ENCODE peak calls at places on chromosomes 3 and 15, in seven cellular contexts. One of them, this sample, is unnamed.

GRCh38 chr3:39260957-39261356 is 18.9 kb downstream of the CX3CR1 start:
- DNase-seq in bronchial epithelial cell: peak; percentile 97
- DNase-seq in AG04449: peak; percentile 67
- DNase-seq in cardiac muscle cell: peak; percentile 94
- DNase-seq in left lung: peak; percentile 92
- DNase-seq in CD4-positive, CD25-positive, alpha-beta regulatory T cell: no peak
- DNase-seq in heart left ventricle: peak; percentile 83
- DNase-seq in this sample: peak; percentile 67

GRCh38 chr3:33023176-33024136 is 72.0 kb downstream of the CCR4 start:
- DNase-seq in cardiac muscle cell: no peak
- DNase-seq in left lung: no peak
- DNase-seq in CD4-positive, CD25-positive, alpha-beta regulatory T cell: peak; percentile 57
- DNase-seq in bronchial epithelial cell: no peak
- DNase-seq in AG04449: no peak
- DNase-seq in heart left ventricle: no peak
- DNase-seq in this sample: no peak

GRCh38 chr3:119331661-119332060 is 37.5 kb downstream of the ARHGAP31 start:
- DNase-seq in cardiac muscle cell: no peak
- DNase-seq in AG04449: no peak
- DNase-seq in bronchial epithelial cell: peak; percentile 46
- DNase-seq in left lung: no peak
- DNase-seq in heart left ventricle: no peak
- DNase-seq in CD4-positive, CD25-positive, alpha-beta regulatory T cell: no peak
- DNase-seq in this sample: no peak

GRCh38 chr3:123076112-123076495 is 9.3 kb downstream of the PDIA5 start:
- DNase-seq in bronchial epithelial cell: no peak
- DNase-seq in left lung: no peak
- DNase-seq in CD4-positive, CD25-positive, alpha-beta regulatory T cell: no peak
- DNase-seq in cardiac muscle cell: no peak
- DNase-seq in heart left ventricle: no peak
- DNase-seq in AG04449: no peak
- DNase-seq in this sample: no peak

GRCh38 chr3:53773586-53774368 is 72.4 kb downstream of the CHDH start:
- DNase-seq in cardiac muscle cell: peak; percentile 89
- DNase-seq in heart left ventricle: no peak
- DNase-seq in AG04449: peak; percentile 72
- DNase-seq in CD4-positive, CD25-positive, alpha-beta regulatory T cell: no peak
- DNase-seq in left lung: no peak
- DNase-seq in bronchial epithelial cell: peak; percentile 65
- DNase-seq in this sample: peak; percentile 46

GRCh38 chr3:122619040-122619439 is 41.6 kb downstream of the PARP15 start:
- DNase-seq in AG04449: no peak
- DNase-seq in CD4-positive, CD25-positive, alpha-beta regulatory T cell: no peak
- DNase-seq in bronchial epithelial cell: no peak
- DNase-seq in left lung: no peak
- DNase-seq in heart left ventricle: no peak
- DNase-seq in cardiac muscle cell: peak; percentile 7
- DNase-seq in this sample: no peak

GRCh38 chr15:31268911-31269784 is 57.5 kb upstream of the KLF13 start:
- DNase-seq in AG04449: no peak
- DNase-seq in left lung: no peak
- DNase-seq in bronchial epithelial cell: no peak
- DNase-seq in CD4-positive, CD25-positive, alpha-beta regulatory T cell: no peak
- DNase-seq in heart left ventricle: no peak
- DNase-seq in cardiac muscle cell: no peak
- DNase-seq in this sample: no peak

GRCh38 chr3:168162172-168162571 is 66.4 kb upstream of the GOLIM4 start:
- DNase-seq in left lung: no peak
- DNase-seq in bronchial epithelial cell: no peak
- DNase-seq in cardiac muscle cell: peak; percentile 39
- DNase-seq in AG04449: no peak
- DNase-seq in heart left ventricle: no peak
- DNase-seq in CD4-positive, CD25-positive, alpha-beta regulatory T cell: no peak
- DNase-seq in this sample: no peak

GRCh38 chr3:122942937-122943827 is 84.4 kb downstream of the SEMA5B start:
- DNase-seq in AG04449: no peak
- DNase-seq in CD4-positive, CD25-positive, alpha-beta regulatory T cell: no peak
- DNase-seq in heart left ventricle: peak; percentile 78
- DNase-seq in left lung: peak; percentile 86
- DNase-seq in cardiac muscle cell: peak; percentile 63
- DNase-seq in bronchial epithelial cell: peak; percentile 34
- DNase-seq in this sample: no peak

GRCh38 chr3:144175644-144176425 is 204.2 kb downstream of the DIPK2A start:
- DNase-seq in cardiac muscle cell: no peak
- DNase-seq in heart left ventricle: no peak
- DNase-seq in left lung: peak; percentile 61
- DNase-seq in CD4-positive, CD25-positive, alpha-beta regulatory T cell: no peak
- DNase-seq in AG04449: no peak
- DNase-seq in bronchial epithelial cell: peak; percentile 24
- DNase-seq in this sample: no peak

GRCh38 chr3:144178607-144179006 is 207.0 kb downstream of the DIPK2A start:
- DNase-seq in heart left ventricle: no peak
- DNase-seq in left lung: no peak
- DNase-seq in CD4-positive, CD25-positive, alpha-beta regulatory T cell: no peak
- DNase-seq in AG04449: no peak
- DNase-seq in cardiac muscle cell: no peak
- DNase-seq in bronchial epithelial cell: peak; percentile 59
- DNase-seq in this sample: no peak

GRCh38 chr3:144185291-144185690 is 213.7 kb downstream of the DIPK2A start:
- DNase-seq in AG04449: no peak
- DNase-seq in left lung: no peak
- DNase-seq in heart left ventricle: no peak
- DNase-seq in cardiac muscle cell: no peak
- DNase-seq in bronchial epithelial cell: peak; percentile 51
- DNase-seq in CD4-positive, CD25-positive, alpha-beta regulatory T cell: no peak
- DNase-seq in this sample: peak; percentile 69

GRCh38 chr3:144182501-144182900 is 210.9 kb downstream of the DIPK2A start:
- DNase-seq in bronchial epithelial cell: no peak
- DNase-seq in cardiac muscle cell: no peak
- DNase-seq in left lung: no peak
- DNase-seq in CD4-positive, CD25-positive, alpha-beta regulatory T cell: no peak
- DNase-seq in heart left ventricle: no peak
- DNase-seq in AG04449: no peak
- DNase-seq in this sample: no peak

DNA sequence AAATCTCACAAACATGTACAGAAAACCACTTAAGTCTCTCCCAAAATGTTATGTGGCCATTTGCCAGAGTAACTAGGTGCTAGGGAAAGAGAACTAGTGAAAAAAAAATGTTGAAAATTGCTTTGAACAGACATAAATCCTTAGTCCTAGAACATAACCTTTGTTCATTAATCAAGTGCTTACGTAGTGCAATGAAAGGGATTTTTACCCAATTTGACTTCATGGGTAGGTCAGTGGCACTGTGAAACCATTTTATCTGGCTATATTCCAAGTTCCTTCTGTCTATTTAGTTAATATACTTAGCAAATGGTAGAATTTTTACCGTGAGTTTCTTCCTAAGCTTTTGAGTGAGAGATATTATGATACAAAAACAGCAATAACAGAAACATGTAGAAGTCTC is 209.4 kb downstream of the DIPK2A start:
- DNase-seq in cardiac muscle cell: no peak
- DNase-seq in left lung: no peak
- DNase-seq in CD4-positive, CD25-positive, alpha-beta regulatory T cell: no peak
- DNase-seq in bronchial epithelial cell: no peak
- DNase-seq in AG04449: no peak
- DNase-seq in heart left ventricle: no peak
- DNase-seq in this sample: no peak
- H3K4me3 ChIP-seq in cardiac muscle cell: no peak overlapping the region
- H3K4me3 ChIP-seq in left lung: no peak overlapping the region
- H3K4me3 ChIP-seq in CD4-positive, CD25-positive, alpha-beta regulatory T cell: no peak overlapping the region
- H3K4me3 ChIP-seq in bronchial epithelial cell: no peak overlapping the region
- H3K4me3 ChIP-seq in AG04449: no peak overlapping the region
- H3K4me3 ChIP-seq in heart left ventricle: no peak overlapping the region
- H3K4me3 ChIP-seq in this sample: no peak overlapping the region

GRCh38 chr3:197711973-197712707 is 24.6 kb downstream of the RUBCN start:
- DNase-seq in bronchial epithelial cell: peak; percentile 98
- DNase-seq in AG04449: peak; percentile 92
- DNase-seq in left lung: peak; percentile 75
- DNase-seq in cardiac muscle cell: peak; percentile 97
- DNase-seq in heart left ventricle: peak; percentile 91
- DNase-seq in CD4-positive, CD25-positive, alpha-beta regulatory T cell: peak; percentile 90
- DNase-seq in this sample: peak; percentile 96
- H3K4me3 ChIP-seq in bronchial epithelial cell: peak overlapping the region; percentile 14
- H3K4me3 ChIP-seq in AG04449: peak overlapping the region; percentile 55
- H3K4me3 ChIP-seq in left lung: no peak overlapping the region
- H3K4me3 ChIP-seq in cardiac muscle cell: peak overlapping the region; percentile 7
- H3K4me3 ChIP-seq in heart left ventricle: peak overlapping the region; percentile 53
- H3K4me3 ChIP-seq in CD4-positive, CD25-positive, alpha-beta regulatory T cell: peak overlapping the region; percentile 87
- H3K4me3 ChIP-seq in this sample: peak overlapping the region; percentile 44

GRCh38 chr3:195735036-195735695 is 14.4 kb downstream of the MUC20 start:
- DNase-seq in AG04449: no peak
- DNase-seq in CD4-positive, CD25-positive, alpha-beta regulatory T cell: no peak
- DNase-seq in cardiac muscle cell: no peak
- DNase-seq in left lung: no peak
- DNase-seq in bronchial epithelial cell: no peak
- DNase-seq in heart left ventricle: no peak
- DNase-seq in this sample: no peak

GRCh38 chr3:195727596-195728195 is 6.9 kb downstream of the MUC20 start:
- DNase-seq in AG04449: no peak
- DNase-seq in left lung: no peak
- DNase-seq in heart left ventricle: no peak
- DNase-seq in CD4-positive, CD25-positive, alpha-beta regulatory T cell: no peak
- DNase-seq in cardiac muscle cell: no peak
- DNase-seq in bronchial epithelial cell: no peak
- DNase-seq in this sample: no peak

GRCh38 chr3:195732951-195733350 is 12.2 kb downstream of the MUC20 start:
- DNase-seq in left lung: no peak
- DNase-seq in heart left ventricle: no peak
- DNase-seq in bronchial epithelial cell: no peak
- DNase-seq in cardiac muscle cell: no peak
- DNase-seq in CD4-positive, CD25-positive, alpha-beta regulatory T cell: no peak
- DNase-seq in AG04449: no peak
- DNase-seq in this sample: no peak

GRCh38 chr3:195729476-195729875 is 8.7 kb downstream of the MUC20 start:
- DNase-seq in AG04449: no peak
- DNase-seq in bronchial epithelial cell: no peak
- DNase-seq in left lung: no peak
- DNase-seq in CD4-positive, CD25-positive, alpha-beta regulatory T cell: no peak
- DNase-seq in cardiac muscle cell: no peak
- DNase-seq in heart left ventricle: no peak
- DNase-seq in this sample: no peak

DNA sequence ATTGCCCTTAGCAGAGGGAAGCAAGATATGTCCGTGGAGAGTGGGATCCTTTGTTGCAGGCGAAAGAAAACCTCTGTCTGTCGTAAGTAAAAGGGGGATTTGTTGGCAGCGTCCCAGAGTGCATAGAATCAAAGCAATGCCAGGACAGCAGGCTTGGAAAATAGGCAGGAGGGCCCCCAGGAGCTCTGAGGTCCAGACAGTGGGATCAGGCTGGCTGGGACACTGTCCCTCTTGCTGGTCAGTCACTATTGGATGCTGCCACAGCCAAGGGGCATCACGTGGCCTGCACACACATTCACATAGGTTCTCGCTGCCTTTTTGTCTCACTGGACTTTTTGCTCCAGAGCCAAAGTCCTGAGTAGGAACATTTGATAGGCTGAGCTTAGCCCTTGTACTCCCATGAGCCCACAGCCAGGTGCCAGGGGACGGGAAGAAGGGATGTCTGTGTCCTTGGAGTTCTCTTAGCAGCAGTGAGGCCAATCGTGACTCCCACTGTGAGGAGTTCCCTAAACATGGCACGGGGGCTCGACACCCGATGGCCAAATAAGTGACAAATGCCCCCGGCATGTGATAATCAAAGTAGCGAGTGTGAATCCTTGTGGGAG is 10.7 kb downstream of the MUC20 start:
- DNase-seq in CD4-positive, CD25-positive, alpha-beta regulatory T cell: no peak
- DNase-seq in heart left ventricle: no peak
- DNase-seq in bronchial epithelial cell: no peak
- DNase-seq in cardiac muscle cell: no peak
- DNase-seq in AG04449: no peak
- DNase-seq in left lung: no peak
- DNase-seq in this sample: no peak
- H3K4me3 ChIP-seq in CD4-positive, CD25-positive, alpha-beta regulatory T cell: no peak overlapping the region
- H3K4me3 ChIP-seq in heart left ventricle: no peak overlapping the region
- H3K4me3 ChIP-seq in bronchial epithelial cell: no peak overlapping the region
- H3K4me3 ChIP-seq in cardiac muscle cell: no peak overlapping the region
- H3K4me3 ChIP-seq in AG04449: no peak overlapping the region
- H3K4me3 ChIP-seq in left lung: no peak overlapping the region
- H3K4me3 ChIP-seq in this sample: no peak overlapping the region

DNA sequence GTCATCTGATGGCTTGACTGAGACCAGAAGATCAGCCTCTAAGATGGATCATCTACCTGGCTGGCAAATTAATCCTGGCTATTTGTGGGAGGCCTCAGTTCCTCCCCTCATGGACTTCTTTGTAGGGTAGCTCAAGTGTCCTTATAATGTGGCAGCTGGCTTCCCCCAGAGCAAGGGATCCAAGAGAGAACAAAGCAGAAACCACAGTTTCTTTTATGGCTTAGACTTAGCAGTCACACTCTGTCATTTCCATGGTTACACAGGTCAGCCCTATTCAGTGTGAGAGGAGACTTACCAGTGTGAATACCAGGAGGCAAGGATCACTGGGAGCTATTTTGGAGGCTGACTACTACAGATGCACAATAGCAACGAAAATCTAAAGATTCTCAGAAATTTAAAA is 15.3 kb upstream of the ARL14 start:
- DNase-seq in bronchial epithelial cell: no peak
- DNase-seq in cardiac muscle cell: no peak
- DNase-seq in left lung: no peak
- DNase-seq in AG04449: no peak
- DNase-seq in heart left ventricle: no peak
- DNase-seq in CD4-positive, CD25-positive, alpha-beta regulatory T cell: no peak
- DNase-seq in this sample: no peak
- H3K4me3 ChIP-seq in bronchial epithelial cell: no peak overlapping the region
- H3K4me3 ChIP-seq in cardiac muscle cell: no peak overlapping the region
- H3K4me3 ChIP-seq in left lung: no peak overlapping the region
- H3K4me3 ChIP-seq in AG04449: no peak overlapping the region
- H3K4me3 ChIP-seq in heart left ventricle: no peak overlapping the region
- H3K4me3 ChIP-seq in CD4-positive, CD25-positive, alpha-beta regulatory T cell: no peak overlapping the region
- H3K4me3 ChIP-seq in this sample: no peak overlapping the region

GRCh38 chr3:193872265-193872753 is 263.6 kb upstream of the HES1 start:
- DNase-seq in cardiac muscle cell: peak; percentile 71
- DNase-seq in CD4-positive, CD25-positive, alpha-beta regulatory T cell: no peak
- DNase-seq in heart left ventricle: no peak
- DNase-seq in AG04449: peak; percentile 10
- DNase-seq in left lung: no peak
- DNase-seq in bronchial epithelial cell: peak; percentile 100
- DNase-seq in this sample: peak; percentile 89

GRCh38 chr3:193871093-193871485 is 264.9 kb upstream of the HES1 start:
- DNase-seq in CD4-positive, CD25-positive, alpha-beta regulatory T cell: no peak
- DNase-seq in bronchial epithelial cell: peak; percentile 63
- DNase-seq in AG04449: no peak
- DNase-seq in cardiac muscle cell: no peak
- DNase-seq in heart left ventricle: no peak
- DNase-seq in left lung: no peak
- DNase-seq in this sample: no peak

GRCh38 chr3:193868590-193868989 is 267.4 kb upstream of the HES1 start:
- DNase-seq in cardiac muscle cell: no peak
- DNase-seq in bronchial epithelial cell: no peak
- DNase-seq in heart left ventricle: no peak
- DNase-seq in CD4-positive, CD25-positive, alpha-beta regulatory T cell: no peak
- DNase-seq in left lung: no peak
- DNase-seq in AG04449: no peak
- DNase-seq in this sample: no peak

GRCh38 chr3:193869221-193870201 is 266.4 kb upstream of the HES1 start:
- DNase-seq in cardiac muscle cell: peak; percentile 81
- DNase-seq in left lung: peak; percentile 85
- DNase-seq in AG04449: peak; percentile 37
- DNase-seq in heart left ventricle: peak; percentile 43
- DNase-seq in CD4-positive, CD25-positive, alpha-beta regulatory T cell: no peak
- DNase-seq in bronchial epithelial cell: peak; percentile 61
- DNase-seq in this sample: peak; percentile 32

GRCh38 chr3:193870376-193871092 is 265.4 kb upstream of the HES1 start:
- DNase-seq in left lung: no peak
- DNase-seq in heart left ventricle: no peak
- DNase-seq in cardiac muscle cell: no peak
- DNase-seq in CD4-positive, CD25-positive, alpha-beta regulatory T cell: no peak
- DNase-seq in bronchial epithelial cell: peak; percentile 72
- DNase-seq in AG04449: no peak
- DNase-seq in this sample: no peak
- H3K4me3 ChIP-seq in left lung: no peak overlapping the region
- H3K4me3 ChIP-seq in heart left ventricle: no peak overlapping the region
- H3K4me3 ChIP-seq in cardiac muscle cell: no peak overlapping the region
- H3K4me3 ChIP-seq in CD4-positive, CD25-positive, alpha-beta regulatory T cell: no peak overlapping the region
- H3K4me3 ChIP-seq in bronchial epithelial cell: no peak overlapping the region
- H3K4me3 ChIP-seq in AG04449: no peak overlapping the region
- H3K4me3 ChIP-seq in this sample: no peak overlapping the region